ENCODE peak calls at places on chromosomes 11 and 22, in four cellular contexts. O, E, V and D are unnamed samples. For H3K4me1, the result is how much of the 10 kb centered on the place peaks cover.

GRCh38 chr11:61768376-61769076 is 16.1 kb downstream of the MYRF start:
- DNase-seq in V (no peak), O (no peak), E (no peak), D (no peak)

GRCh38 chr11:17388609-17389204 is at the start of gene KCNJ11:
- DNase-seq in V (no peak), E (peak), O (no peak), D (peak)

GRCh38 chr11:126963115-126963514 is 37.5 kb downstream of the KIRREL3 start:
- DNase-seq in E (no peak), V (no peak), O (no peak), D (no peak)

GRCh38 chr11:93829598-93829997 is 20.8 kb downstream of the VSTM5 start:
- DNase-seq in V (no peak), O (no peak), E (no peak), D (no peak)

GRCh38 chr11:27397619-27398412 is 34.8 kb upstream of the CCDC34 start:
- DNase-seq in V (no peak), O (no peak), E (no peak), D (no peak)

GRCh38 chr11:60396382-60396781 is at the start of gene MS4A14:
- DNase-seq in O (no peak), V (no peak), E (no peak), D (no peak)

GRCh38 chr22:30863161-30863833 is 105.3 kb downstream of the MORC2 start:
- DNase-seq in V (peak), O (no peak), E (no peak), D (peak)

GRCh38 chr11:47345890-47346563 is 6.5 kb downstream of the MYBPC3 start:
- DNase-seq in O (no peak), E (no peak), V (no peak), D (no peak)

GRCh38 chr22:17919276-17920144 is 104.9 kb downstream of the MICAL3 start:
- DNase-seq in V (no peak), E (no peak), O (no peak), D (peak)

GRCh38 chr11:57348636-57349323 is 10.6 kb downstream of the P2RX3 start:
- DNase-seq in O (no peak), E (no peak), V (peak), D (no peak)

GRCh38 chr11:64516226-64516625 is 74.8 kb upstream of the SLC22A12 start:
- DNase-seq in V (no peak), O (no peak), E (no peak), D (no peak)

GRCh38 chr11:106399075-106399500 is 321.6 kb downstream of the AASDHPPT start:
- DNase-seq in O (no peak), E (peak), V (peak), D (peak)

GRCh38 chr11:11171854-11172253 is 181.2 kb downstream of the CSNK2A3 start:
- DNase-seq in O (peak), V (no peak), E (no peak), D (peak)

GRCh38 chr11:126328444-126328843 is 24.6 kb downstream of the DCPS start:
- DNase-seq in V (no peak), O (no peak), E (no peak), D (no peak)

GRCh38 chr11:65504671-65505433 is 6.0 kb downstream of the MALAT1 start:
- DNase-seq in V (peak), E (no peak), O (no peak), D (peak)

GRCh38 chr11:129950319-129951034 is 52.2 kb downstream of the PRDM10 start:
- DNase-seq in E (peak), O (no peak), V (peak), D (peak)

GRCh38 chr11:86194998-86195397 is 49.6 kb upstream of the EED start:
- DNase-seq in O (no peak), V (no peak), E (no peak), D (no peak)
- H3K4me1 ChIP-seq in O (under half), V (under half), E (under half), D (under half)

GRCh38 chr11:108093128-108093904 is 28.1 kb upstream of the ACAT1 start:
- DNase-seq in O (no peak), E (no peak), V (peak), D (no peak)
- H3K27ac ChIP-seq in O (no peak), E (no peak), V (peak), D (no peak)

GRCh38 chr11:34056672-34057071 is 5.1 kb downstream of the CAPRIN1 start:
- DNase-seq in V (no peak), O (no peak), E (no peak), D (no peak)
- H3K4me1 ChIP-seq in V (under half), O (half or more), E (half or more), D (under half)

GRCh38 chr22:33888821-33889220 is 31.5 kb downstream of the LARGE1 start:
- DNase-seq in E (no peak), V (no peak), O (no peak), D (no peak)
- H3K27ac ChIP-seq in E (no peak), V (no peak), O (no peak), D (no peak)

GRCh38 chr22:35484651-35485372 is 55.8 kb upstream of the RASD2 start:
- DNase-seq in V (peak), O (no peak), E (no peak), D (no peak)
- H3K4me1 ChIP-seq in V (under half), O (under half), E (under half), D (under half)

DNA sequence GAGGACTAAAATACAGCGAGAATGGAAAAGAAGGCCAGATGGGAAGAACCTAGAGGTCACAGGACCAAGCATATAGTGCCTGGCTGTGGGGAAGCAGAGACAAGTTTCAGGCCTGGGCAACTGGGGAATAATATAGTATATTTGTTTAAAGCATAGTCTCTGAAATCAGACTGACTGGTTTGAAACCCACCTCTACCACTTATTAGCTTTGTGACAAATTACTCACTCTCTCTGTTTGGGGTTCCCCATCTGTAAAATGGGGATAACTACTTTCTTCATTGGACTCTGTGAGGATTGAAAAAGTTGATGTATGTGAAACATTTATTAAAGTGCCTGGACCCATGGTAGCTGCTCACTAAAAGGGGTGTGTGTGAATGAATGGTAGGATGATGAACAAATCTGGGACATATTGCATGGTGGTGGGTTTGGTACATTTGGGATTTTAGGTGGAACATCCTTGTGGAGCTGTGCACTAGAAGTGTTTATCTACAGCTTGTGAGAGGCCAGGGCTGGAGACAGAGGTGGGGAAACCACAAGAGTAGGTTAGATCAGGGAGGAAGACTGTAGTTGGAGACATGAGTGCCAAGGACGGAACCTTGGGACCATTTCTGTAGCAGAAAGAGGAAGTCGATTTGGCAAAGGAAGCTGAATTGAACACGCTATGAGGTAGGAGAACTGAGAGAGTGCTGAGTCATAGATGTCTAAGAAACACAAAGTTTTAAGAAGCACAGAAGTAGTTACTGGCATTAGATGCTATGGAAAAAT is 52.6 kb downstream of the SWAP70 start:
- DNase-seq in E (no peak), V (peak), O (no peak), D (no peak)
- H3K27ac ChIP-seq in E (no peak), V (peak), O (no peak), D (no peak)

DNA sequence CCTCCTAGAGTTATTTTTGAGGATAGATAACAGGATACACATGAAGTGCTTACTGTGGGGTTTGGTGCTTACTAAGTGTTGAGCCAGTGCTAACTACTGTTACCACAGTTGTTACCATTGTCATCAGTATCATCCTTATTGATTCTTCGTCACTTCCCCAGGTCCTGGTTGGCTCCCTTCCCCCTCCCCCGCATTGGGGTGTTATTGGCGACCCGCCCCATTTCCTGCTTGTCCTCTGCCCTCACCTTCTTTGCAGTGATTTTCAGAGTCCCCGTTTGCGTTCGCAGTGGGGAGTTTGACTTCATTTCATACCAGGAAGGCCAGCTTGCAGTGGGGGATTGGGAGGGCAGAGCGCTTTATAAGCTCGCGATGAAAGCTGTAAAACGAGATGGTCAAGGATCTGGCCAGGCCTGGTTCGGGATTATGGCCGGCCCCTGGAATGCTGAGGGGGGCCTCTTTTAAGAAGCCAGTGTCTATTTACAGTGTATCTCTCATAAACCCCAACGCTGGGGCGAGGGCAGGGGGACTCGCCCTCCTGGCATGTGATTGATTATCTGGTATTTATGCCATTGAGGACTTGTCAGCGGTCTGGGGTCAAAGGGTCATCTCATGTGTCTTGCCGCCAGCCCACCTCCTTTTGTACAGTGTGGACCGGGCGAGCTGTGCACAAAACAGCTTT is 84.6 kb upstream of the NNMT start:
- DNase-seq in V (no peak), O (no peak), E (no peak), D (no peak)
- H3K4me1 ChIP-seq in V (under half), O (under half), E (under half), D (half or more)

GRCh38 chr11:58625826-58626460 is 3.5 kb downstream of the CNTF start:
- DNase-seq in E (no peak), V (peak), O (no peak), D (no peak)

GRCh38 chr11:58625086-58625485 is 2.6 kb downstream of the CNTF start:
- DNase-seq in E (no peak), V (peak), O (no peak), D (no peak)

GRCh38 chr11:58618215-58618614 is 4.2 kb upstream of the CNTF start:
- DNase-seq in O (no peak), E (no peak), V (no peak), D (no peak)

GRCh38 chr11:58621586-58622262 is 741 bp upstream of the CNTF start:
- DNase-seq in O (no peak), E (no peak), V (no peak), D (no peak)

DNA sequence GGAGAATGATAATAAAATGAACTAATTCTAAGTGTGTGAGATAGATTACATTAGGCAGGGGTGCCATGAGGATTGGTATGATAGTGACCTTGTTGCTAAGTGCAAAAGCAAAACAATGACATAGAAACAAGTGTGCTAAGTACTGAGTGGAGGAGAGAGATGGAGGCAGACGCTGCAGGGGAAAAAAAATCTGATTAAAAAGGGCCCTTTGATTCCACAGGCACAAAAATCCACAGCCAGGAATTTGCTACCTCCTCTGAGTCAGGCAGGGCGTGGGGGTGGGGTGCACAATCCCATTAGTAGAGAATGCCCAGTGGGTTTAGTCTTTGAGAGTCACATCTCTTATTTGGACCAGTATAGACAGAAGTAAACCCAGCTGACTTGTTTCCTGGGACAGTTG is at the start of gene CNTF:
- DNase-seq in O (no peak), E (no peak), V (peak), D (no peak)
- H3K27ac ChIP-seq in O (no peak), E (no peak), V (no peak), D (no peak)

GRCh38 chr11:128465531-128465930 is 121.8 kb downstream of the ETS1 start:
- DNase-seq in O (peak), V (no peak), E (no peak), D (no peak)
- H3K4me1 ChIP-seq in O (half or more), V (under half), E (under half), D (under half)